ENCODE peak calls at places on chromosomes 3 and 15, in five cellular contexts. One of them, this sample, is unnamed.

GRCh38 chr15:58444658-58445332 is 13.0 kb downstream of the LIPC start:
- DNase-seq in lower leg skin: peak
- DNase-seq in mucosa of descending colon: no peak
- DNase-seq in HepG2: no peak
- DNase-seq in epithelial cell of esophagus: no peak
- DNase-seq in this sample: no peak

GRCh38 chr15:25712192-25712960 is 150.8 kb downstream of the ATP10A start:
- DNase-seq in HepG2: no peak
- DNase-seq in mucosa of descending colon: no peak
- DNase-seq in epithelial cell of esophagus: no peak
- DNase-seq in lower leg skin: no peak
- DNase-seq in this sample: no peak

GRCh38 chr3:172213168-172213567 is 173.8 kb downstream of the FNDC3B start:
- DNase-seq in lower leg skin: no peak
- DNase-seq in HepG2: no peak
- DNase-seq in epithelial cell of esophagus: peak
- DNase-seq in mucosa of descending colon: no peak
- DNase-seq in this sample: no peak

GRCh38 chr3:111803123-111803593 is 55.9 kb upstream of the PHLDB2 start:
- DNase-seq in HepG2: no peak
- DNase-seq in lower leg skin: peak
- DNase-seq in epithelial cell of esophagus: peak
- DNase-seq in mucosa of descending colon: peak
- DNase-seq in this sample: peak

GRCh38 chr15:35184646-35185045 is 99.6 kb upstream of the NANOGP8 start:
- DNase-seq in epithelial cell of esophagus: no peak
- DNase-seq in lower leg skin: no peak
- DNase-seq in mucosa of descending colon: no peak
- DNase-seq in HepG2: no peak
- DNase-seq in this sample: no peak

GRCh38 chr15:100891316-100892012 is 11.8 kb downstream of the ALDH1A3 start:
- DNase-seq in epithelial cell of esophagus: no peak
- DNase-seq in lower leg skin: no peak
- DNase-seq in HepG2: no peak
- DNase-seq in mucosa of descending colon: no peak
- DNase-seq in this sample: no peak

GRCh38 chr3:194344012-194344411 is 7.1 kb downstream of the CPN2 start:
- DNase-seq in epithelial cell of esophagus: peak
- DNase-seq in HepG2: peak
- DNase-seq in lower leg skin: peak
- DNase-seq in mucosa of descending colon: peak
- DNase-seq in this sample: peak

GRCh38 chr15:79617071-79617470 is 184.9 kb downstream of the MINAR1 start:
- DNase-seq in HepG2: no peak
- DNase-seq in mucosa of descending colon: no peak
- DNase-seq in epithelial cell of esophagus: no peak
- DNase-seq in lower leg skin: no peak
- DNase-seq in this sample: no peak

GRCh38 chr3:126971891-126972351 is 11.0 kb upstream of the PLXNA1 start:
- DNase-seq in HepG2: no peak
- DNase-seq in lower leg skin: peak
- DNase-seq in epithelial cell of esophagus: no peak
- DNase-seq in mucosa of descending colon: peak
- DNase-seq in this sample: peak

GRCh38 chr3:179967622-179968021 is 69.1 kb downstream of the PEX5L start:
- DNase-seq in mucosa of descending colon: no peak
- DNase-seq in HepG2: no peak
- DNase-seq in lower leg skin: no peak
- DNase-seq in epithelial cell of esophagus: no peak
- DNase-seq in this sample: no peak

GRCh38 chr15:50262533-50262932 is 3.0 kb downstream of the HDC start:
- DNase-seq in mucosa of descending colon: no peak
- DNase-seq in lower leg skin: no peak
- DNase-seq in epithelial cell of esophagus: no peak
- DNase-seq in HepG2: no peak
- DNase-seq in this sample: no peak

GRCh38 chr3:9503283-9503682 is 50.3 kb downstream of the LHFPL4 start:
- DNase-seq in HepG2: peak
- DNase-seq in epithelial cell of esophagus: peak
- DNase-seq in lower leg skin: peak
- DNase-seq in mucosa of descending colon: no peak
- DNase-seq in this sample: peak

GRCh38 chr3:192920406-192920805 is 2.8 kb upstream of the MB21D2 start:
- DNase-seq in lower leg skin: no peak
- DNase-seq in HepG2: no peak
- DNase-seq in mucosa of descending colon: no peak
- DNase-seq in epithelial cell of esophagus: no peak
- DNase-seq in this sample: no peak

GRCh38 chr3:14477311-14477935 is 62.7 kb downstream of the GRIP2 start:
- DNase-seq in epithelial cell of esophagus: no peak
- DNase-seq in lower leg skin: no peak
- DNase-seq in mucosa of descending colon: no peak
- DNase-seq in HepG2: no peak
- DNase-seq in this sample: no peak

GRCh38 chr3:161273589-161274218 is 52.6 kb downstream of the NMD3 start:
- DNase-seq in mucosa of descending colon: no peak
- DNase-seq in lower leg skin: no peak
- DNase-seq in HepG2: peak
- DNase-seq in epithelial cell of esophagus: peak
- DNase-seq in this sample: peak

GRCh38 chr3:18295171-18295920 is 129.8 kb downstream of the SATB1 start:
- DNase-seq in mucosa of descending colon: no peak
- DNase-seq in epithelial cell of esophagus: peak
- DNase-seq in lower leg skin: peak
- DNase-seq in HepG2: peak
- DNase-seq in this sample: peak

GRCh38 chr3:136984837-136985236 is 27.1 kb downstream of the IL20RB start:
- DNase-seq in mucosa of descending colon: peak
- DNase-seq in lower leg skin: peak
- DNase-seq in epithelial cell of esophagus: peak
- DNase-seq in HepG2: no peak
- DNase-seq in this sample: no peak

GRCh38 chr3:187473778-187474406 is 105.7 kb downstream of the RTP4 start:
- DNase-seq in lower leg skin: no peak
- DNase-seq in HepG2: no peak
- DNase-seq in epithelial cell of esophagus: no peak
- DNase-seq in mucosa of descending colon: no peak
- DNase-seq in this sample: no peak

GRCh38 chr15:88344786-88345185 is 88.2 kb upstream of the NTRK3 start:
- DNase-seq in HepG2: no peak
- DNase-seq in mucosa of descending colon: no peak
- DNase-seq in lower leg skin: no peak
- DNase-seq in epithelial cell of esophagus: no peak
- DNase-seq in this sample: no peak

GRCh38 chr3:138331143-138331894 is 1.7 kb upstream of the NME9 start:
- DNase-seq in epithelial cell of esophagus: no peak
- DNase-seq in HepG2: no peak
- DNase-seq in lower leg skin: no peak
- DNase-seq in mucosa of descending colon: no peak
- DNase-seq in this sample: no peak

GRCh38 chr3:154730221-154730620 is 300.2 kb upstream of the GPR149 start:
- DNase-seq in mucosa of descending colon: no peak
- DNase-seq in HepG2: no peak
- DNase-seq in epithelial cell of esophagus: peak
- DNase-seq in lower leg skin: no peak
- DNase-seq in this sample: no peak

GRCh38 chr3:9026320-9027040 is 63.2 kb upstream of the RAD18 start:
- DNase-seq in epithelial cell of esophagus: no peak
- DNase-seq in mucosa of descending colon: no peak
- DNase-seq in HepG2: no peak
- DNase-seq in lower leg skin: no peak
- DNase-seq in this sample: no peak

GRCh38 chr3:133424937-133425869 is 25.3 kb downstream of the BFSP2 start:
- DNase-seq in HepG2: no peak
- DNase-seq in mucosa of descending colon: no peak
- DNase-seq in epithelial cell of esophagus: no peak
- DNase-seq in lower leg skin: no peak
- DNase-seq in this sample: no peak

GRCh38 chr3:13492048-13492447 is 11.9 kb downstream of the HDAC11 start:
- DNase-seq in mucosa of descending colon: peak
- DNase-seq in lower leg skin: no peak
- DNase-seq in epithelial cell of esophagus: no peak
- DNase-seq in HepG2: no peak
- DNase-seq in this sample: no peak

GRCh38 chr3:61947456-61947855 is 386.1 kb downstream of the PTPRG start:
- DNase-seq in mucosa of descending colon: no peak
- DNase-seq in HepG2: no peak
- DNase-seq in epithelial cell of esophagus: no peak
- DNase-seq in lower leg skin: no peak
- DNase-seq in this sample: no peak

GRCh38 chr3:45599424-45599886 is 4.9 kb downstream of the LIMD1 start:
- DNase-seq in epithelial cell of esophagus: no peak
- DNase-seq in mucosa of descending colon: peak
- DNase-seq in HepG2: no peak
- DNase-seq in lower leg skin: no peak
- DNase-seq in this sample: peak
- H3K4me3 ChIP-seq in epithelial cell of esophagus: no peak
- H3K4me3 ChIP-seq in mucosa of descending colon: no peak
- H3K4me3 ChIP-seq in HepG2: no peak
- H3K4me3 ChIP-seq in lower leg skin: no peak
- H3K4me3 ChIP-seq in this sample: no peak

GRCh38 chr3:141052570-141053069 is 1.5 kb downstream of the SPSB4 start:
- DNase-seq in epithelial cell of esophagus: no peak
- DNase-seq in mucosa of descending colon: no peak
- DNase-seq in lower leg skin: no peak
- DNase-seq in HepG2: no peak
- DNase-seq in this sample: peak
- H3K4me3 ChIP-seq in epithelial cell of esophagus: no peak
- H3K4me3 ChIP-seq in mucosa of descending colon: no peak
- H3K4me3 ChIP-seq in lower leg skin: no peak
- H3K4me3 ChIP-seq in HepG2: no peak
- H3K4me3 ChIP-seq in this sample: peak

DNA sequence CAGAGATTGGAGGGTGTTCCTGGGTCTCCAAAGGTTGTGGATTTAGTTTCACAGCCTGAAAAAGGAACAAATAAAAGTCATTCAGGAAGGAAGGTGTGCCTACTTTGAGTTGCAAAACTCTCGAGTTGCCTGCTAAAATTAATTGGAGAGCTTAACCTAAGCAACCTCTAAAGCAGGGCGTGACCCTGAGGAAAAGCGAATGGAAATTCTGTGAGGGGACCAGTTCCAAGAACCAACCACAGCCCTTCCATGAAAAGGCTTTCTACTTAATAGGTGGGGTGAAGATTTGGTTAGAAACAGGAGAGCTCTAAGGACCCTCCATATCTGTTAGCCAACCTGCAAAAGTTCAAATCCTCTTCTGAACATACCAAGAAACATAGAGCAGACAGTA is 1.5 kb downstream of the CD80 start:
- DNase-seq in epithelial cell of esophagus: no peak
- DNase-seq in lower leg skin: no peak
- DNase-seq in mucosa of descending colon: no peak
- DNase-seq in HepG2: no peak
- DNase-seq in this sample: no peak
- H3K4me3 ChIP-seq in epithelial cell of esophagus: no peak
- H3K4me3 ChIP-seq in lower leg skin: no peak
- H3K4me3 ChIP-seq in mucosa of descending colon: no peak
- H3K4me3 ChIP-seq in HepG2: no peak
- H3K4me3 ChIP-seq in this sample: no peak

DNA sequence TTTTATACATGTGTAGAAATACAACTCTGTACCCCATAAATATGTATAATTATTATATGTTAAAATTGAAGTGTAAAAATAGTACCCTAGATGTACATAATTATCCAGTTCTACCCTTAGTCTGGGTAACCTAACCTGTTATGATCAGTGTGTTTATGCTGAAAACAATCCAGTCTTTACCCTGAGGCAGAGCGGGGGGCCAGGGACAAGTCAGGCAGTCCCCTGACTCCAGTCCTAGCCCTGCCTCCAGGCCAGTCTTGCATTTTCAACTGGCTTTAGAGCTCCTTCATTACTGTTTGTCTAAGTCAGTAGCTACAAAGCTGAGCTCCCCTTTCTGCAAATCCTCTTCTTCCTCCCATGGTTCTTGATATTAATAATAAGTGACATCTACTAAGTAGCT is 3.1 kb downstream of the MESD start:
- DNase-seq in HepG2: no peak
- DNase-seq in lower leg skin: no peak
- DNase-seq in mucosa of descending colon: no peak
- DNase-seq in epithelial cell of esophagus: no peak
- DNase-seq in this sample: no peak
- H3K4me3 ChIP-seq in HepG2: no peak
- H3K4me3 ChIP-seq in lower leg skin: no peak
- H3K4me3 ChIP-seq in mucosa of descending colon: no peak
- H3K4me3 ChIP-seq in epithelial cell of esophagus: no peak
- H3K4me3 ChIP-seq in this sample: no peak

GRCh38 chr3:149654188-149654601 is 3.6 kb downstream of the WWTR1 start:
- DNase-seq in epithelial cell of esophagus: no peak
- DNase-seq in mucosa of descending colon: no peak
- DNase-seq in HepG2: no peak
- DNase-seq in lower leg skin: no peak
- DNase-seq in this sample: no peak

GRCh38 chr3:149653564-149653963 is 4.3 kb downstream of the WWTR1 start:
- DNase-seq in HepG2: peak
- DNase-seq in mucosa of descending colon: no peak
- DNase-seq in epithelial cell of esophagus: no peak
- DNase-seq in lower leg skin: no peak
- DNase-seq in this sample: no peak

GRCh38 chr3:149657458-149657795 is 398 bp downstream of the WWTR1 start:
- DNase-seq in epithelial cell of esophagus: no peak
- DNase-seq in HepG2: no peak
- DNase-seq in mucosa of descending colon: no peak
- DNase-seq in lower leg skin: peak
- DNase-seq in this sample: peak

GRCh38 chr3:149657796-149658443 is at the start of gene WWTR1:
- DNase-seq in HepG2: peak
- DNase-seq in mucosa of descending colon: peak
- DNase-seq in epithelial cell of esophagus: peak
- DNase-seq in lower leg skin: peak
- DNase-seq in this sample: peak

DNA sequence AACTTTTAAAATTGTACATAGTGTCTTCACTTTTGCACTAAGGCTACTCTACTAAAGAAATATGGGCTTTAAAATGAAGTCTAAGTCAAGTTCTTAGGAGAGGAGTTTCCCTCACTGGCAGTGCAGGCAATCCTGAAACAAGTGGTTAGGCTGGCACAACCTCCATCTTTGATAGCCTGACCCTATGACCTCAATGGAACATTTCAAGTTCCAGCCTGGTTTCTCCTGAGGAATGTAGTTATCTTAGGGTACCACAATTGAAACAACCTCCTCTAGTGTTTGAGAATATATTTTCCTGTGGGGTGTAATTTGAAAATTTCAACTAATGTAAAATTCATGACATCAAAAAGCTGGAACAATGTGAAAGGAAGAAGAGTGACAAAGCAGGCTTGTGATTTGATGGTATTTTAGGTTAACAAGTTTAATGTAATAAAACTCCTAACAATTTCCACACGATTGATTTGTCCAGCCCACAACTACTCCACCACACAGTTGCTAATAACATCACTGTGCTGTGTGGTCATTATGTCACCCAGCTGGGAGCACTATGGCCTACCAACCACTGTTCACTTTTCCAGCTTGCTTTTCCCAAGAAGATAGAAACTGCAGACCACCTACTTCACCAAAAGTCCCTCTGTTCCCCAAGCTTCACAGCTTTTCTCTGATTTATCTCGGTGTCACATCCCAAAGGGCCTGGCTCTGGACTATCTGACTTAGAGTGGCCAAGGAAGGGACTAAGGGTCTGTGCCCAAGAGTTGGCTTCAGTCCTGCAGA is 1.8 kb downstream of the WWTR1 start:
- DNase-seq in lower leg skin: no peak
- DNase-seq in epithelial cell of esophagus: no peak
- DNase-seq in HepG2: no peak
- DNase-seq in mucosa of descending colon: no peak
- DNase-seq in this sample: no peak
- H3K4me3 ChIP-seq in lower leg skin: peak
- H3K4me3 ChIP-seq in epithelial cell of esophagus: peak
- H3K4me3 ChIP-seq in HepG2: peak
- H3K4me3 ChIP-seq in mucosa of descending colon: no peak
- H3K4me3 ChIP-seq in this sample: peak

GRCh38 chr3:71461098-71461497 is 122.4 kb downstream of the FOXP1 start:
- DNase-seq in HepG2: no peak
- DNase-seq in mucosa of descending colon: no peak
- DNase-seq in lower leg skin: no peak
- DNase-seq in epithelial cell of esophagus: no peak
- DNase-seq in this sample: no peak
- H3K4me3 ChIP-seq in HepG2: no peak
- H3K4me3 ChIP-seq in mucosa of descending colon: no peak
- H3K4me3 ChIP-seq in lower leg skin: no peak
- H3K4me3 ChIP-seq in epithelial cell of esophagus: no peak
- H3K4me3 ChIP-seq in this sample: no peak